ENCODE peak calls at places on chromosomes 13 and 19, in six cellular contexts. D, X, M, Z, W and B are unnamed samples.

GRCh38 chr19:38290631-38291147 is 13.4 kb upstream of the C19orf33 start:
- DNase-seq in X (peak; percentile 95), D (no peak), M (no peak), Z (no peak), W (peak; percentile 89), B (peak; percentile 85)

GRCh38 chr19:2235396-2236284 is 489 bp downstream of the PLEKHJ1 start:
- DNase-seq in X (peak; percentile 79), W (no peak), Z (no peak), M (no peak), D (no peak), B (no peak)

GRCh38 chr13:98984983-98985382 is 7.1 kb upstream of the DOCK9 start:
- DNase-seq in D (no peak), W (no peak), M (no peak), X (no peak), Z (no peak), B (no peak)

GRCh38 chr19:7554990-7555864 is 19.7 kb downstream of the PNPLA6 start:
- DNase-seq in D (no peak), X (no peak), W (no peak), M (no peak), Z (no peak), B (no peak)

GRCh38 chr13:90201676-90202425 is 1145.6 kb upstream of the MIR17HG start:
- DNase-seq in D (no peak), Z (no peak), W (no peak), M (no peak), X (no peak), B (no peak)

GRCh38 chr19:21848706-21849105 is 12.7 kb upstream of the ZNF43 start:
- DNase-seq in D (no peak), W (no peak), X (no peak), M (no peak), Z (no peak), B (no peak)

GRCh38 chr19:30173593-30174356 is 198.4 kb upstream of the ZNF536 start:
- DNase-seq in X (no peak), D (no peak), W (no peak), Z (no peak), M (no peak), B (no peak)

GRCh38 chr19:42397315-42398166 is 7.4 kb upstream of the CNFN start:
- DNase-seq in W (no peak), Z (no peak), X (no peak), M (no peak), D (no peak), B (peak; percentile 68)

GRCh38 chr19:39946532-39946931 is 12.1 kb upstream of the FCGBP start:
- DNase-seq in M (no peak), D (no peak), W (no peak), X (peak; percentile 25), Z (no peak), B (no peak)

GRCh38 chr13:106630162-106630561 is 62.2 kb upstream of the ARGLU1 start:
- DNase-seq in W (no peak), D (no peak), M (no peak), X (no peak), Z (no peak), B (no peak)

GRCh38 chr19:1811472-1811894 is 593 bp downstream of the ATP8B3 start:
- DNase-seq in X (peak; percentile 83), M (peak; percentile 19), W (peak; percentile 92), D (peak; percentile 25), Z (peak; percentile 90), B (peak; percentile 99)

GRCh38 chr19:13850910-13851753 is 25.8 kb upstream of the NANOS3 start:
- DNase-seq in Z (peak; percentile 89), X (peak; percentile 83), D (peak; percentile 80), M (peak; percentile 85), W (peak; percentile 91), B (peak; percentile 86)

GRCh38 chr13:75489502-75490263 is 7.7 kb upstream of the TBC1D4 start:
- DNase-seq in X (peak; percentile 35), D (no peak), M (no peak), Z (no peak), W (no peak), B (no peak)

GRCh38 chr19:34317311-34317927 is 47.6 kb upstream of the GPI start:
- DNase-seq in D (no peak), W (no peak), M (peak; percentile 31), X (no peak), Z (no peak), B (no peak)

GRCh38 chr19:48645652-48646191 is at the start of gene CA11:
- DNase-seq in X (no peak), Z (no peak), D (peak; percentile 32), M (no peak), W (no peak), B (no peak)

GRCh38 chr13:21970172-21970571 is 299.3 kb downstream of the FGF9 start:
- DNase-seq in X (no peak), Z (no peak), D (no peak), W (no peak), M (no peak), B (no peak)

GRCh38 chr13:99162543-99162942 is 38.1 kb upstream of the UBAC2 start:
- DNase-seq in M (no peak), D (no peak), W (no peak), X (no peak), Z (no peak), B (no peak)

GRCh38 chr13:108595416-108596257 is 33.8 kb upstream of the MYO16 start:
- DNase-seq in M (no peak), X (no peak), Z (no peak), W (no peak), D (no peak), B (no peak)

GRCh38 chr19:37695144-37695899 is 24.2 kb downstream of the ZNF607 start:
- DNase-seq in M (no peak), D (no peak), Z (no peak), W (no peak), X (no peak), B (no peak)

GRCh38 chr19:48648134-48648533 is 2.1 kb upstream of the CA11 start:
- DNase-seq in Z (no peak), X (no peak), W (no peak), D (no peak), M (no peak), B (no peak)

GRCh38 chr19:39030854-39031367 is 1.4 kb downstream of the FBXO27 start:
- DNase-seq in W (no peak), M (no peak), X (no peak), Z (no peak), D (no peak), B (no peak)

GRCh38 chr13:41299316-41300094 is 11.6 kb upstream of the NAA16 start:
- DNase-seq in M (no peak), D (no peak), W (no peak), Z (no peak), X (no peak), B (no peak)

GRCh38 chr19:58352760-58353671 is at the start of gene A1BG:
- DNase-seq in D (no peak), W (no peak), X (no peak), M (no peak), Z (no peak), B (no peak)

GRCh38 chr19:34224996-34225658 is 29.2 kb upstream of the GARRE1 start:
- DNase-seq in Z (no peak), M (no peak), D (no peak), W (no peak), X (no peak), B (no peak)

GRCh38 chr19:4647676-4648644 is 8.6 kb downstream of the TNFAIP8L1 start:
- DNase-seq in X (no peak), W (no peak), D (peak; percentile 41), M (peak; percentile 38), Z (no peak), B (no peak)

GRCh38 chr19:37932985-37933953 is 26.3 kb downstream of the SIPA1L3 start:
- DNase-seq in X (peak; percentile 60), M (no peak), D (no peak), Z (no peak), W (no peak), B (peak; percentile 88)

GRCh38 chr13:30020726-30021312 is 170.4 kb upstream of the UBL3 start:
- DNase-seq in D (no peak), Z (no peak), X (no peak), M (no peak), W (no peak), B (peak; percentile 16)

GRCh38 chr13:40371531-40372125 is 294.8 kb downstream of the FOXO1 start:
- DNase-seq in M (no peak), Z (no peak), X (no peak), D (no peak), W (no peak), B (no peak)

GRCh38 chr19:56637976-56638555 is 4.9 kb upstream of the SMIM17 start:
- DNase-seq in W (peak; percentile 76), M (no peak), D (peak; percentile 30), X (peak; percentile 28), Z (no peak), B (peak; percentile 70)

GRCh38 chr13:47611664-47612288 is 389.3 kb downstream of the SUCLA2 start:
- DNase-seq in W (no peak), D (no peak), Z (no peak), X (no peak), M (no peak), B (no peak)

GRCh38 chr19:53879145-53880037 is 2.6 kb upstream of the PRKCG start:
- DNase-seq in M (peak; percentile 72), X (peak; percentile 90), Z (no peak), D (peak; percentile 88), W (peak; percentile 87), B (peak; percentile 95)

GRCh38 chr13:27953671-27954405 is 15.3 kb downstream of the CDX2 start:
- DNase-seq in Z (peak; percentile 54), X (peak; percentile 88), D (peak; percentile 48), W (no peak), M (no peak), B (peak; percentile 25)
- TF ChIP-seq POLR2A in Z (no peak), X (no peak), D (no peak), W (no peak), M (no peak), B (no peak)

GRCh38 chr13:27476943-27477681 is 26.7 kb upstream of the MTIF3 start:
- DNase-seq in M (no peak), Z (no peak), D (no peak), W (peak; percentile 59), X (peak; percentile 76), B (no peak)
- TF ChIP-seq POLR2A in M (no peak), Z (no peak), D (no peak), W (no peak), X (no peak), B (no peak)

DNA sequence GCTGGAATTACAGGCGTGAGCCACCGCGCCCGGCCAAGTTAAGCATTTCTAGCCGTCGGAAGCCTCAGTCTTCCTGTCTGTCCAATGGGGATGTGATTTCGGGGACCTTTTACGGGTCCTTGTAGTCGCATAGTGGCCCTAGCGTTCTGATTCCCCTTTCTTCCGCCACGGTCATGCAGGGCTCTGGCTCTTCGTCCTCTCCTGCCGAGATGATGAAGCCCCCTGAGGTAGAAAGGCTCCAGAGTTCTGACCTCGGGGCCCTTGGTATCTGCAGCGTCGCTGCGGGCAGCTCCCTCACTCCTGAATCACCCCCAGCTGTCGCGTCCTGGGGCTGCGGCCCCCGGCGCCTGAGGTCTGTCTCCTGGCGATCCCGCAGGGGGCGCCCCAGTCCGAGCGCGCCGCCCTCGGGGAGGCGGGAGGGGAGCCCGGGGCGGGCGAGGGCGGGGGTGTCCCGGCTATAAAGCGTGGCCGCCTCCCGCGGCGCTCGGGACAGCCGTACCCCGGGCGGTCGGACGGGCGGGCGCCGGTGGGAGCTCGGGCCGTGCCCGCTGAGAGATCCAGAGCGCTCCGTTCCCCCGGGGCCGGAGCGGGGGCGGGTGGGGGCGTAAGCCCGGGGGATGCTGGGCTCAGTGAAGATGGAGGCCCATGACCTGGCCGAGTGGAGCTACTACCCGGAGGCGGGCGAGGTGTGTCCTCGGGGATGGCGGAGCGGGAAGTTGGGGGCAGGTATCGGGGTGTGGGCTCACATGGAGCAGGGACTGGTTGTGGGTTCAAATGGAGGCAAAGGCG is at the start of gene FOXA3:
- DNase-seq in Z (no peak), W (no peak), D (no peak), M (no peak), X (peak; percentile 81), B (peak; percentile 53)
- TF ChIP-seq POLR2A in Z (no peak), W (no peak), D (no peak), M (no peak), X (no peak), B (no peak)

GRCh38 chr13:33846306-33847062 is 28.5 kb downstream of the RFC3 start:
- DNase-seq in W (no peak), D (no peak), M (no peak), Z (no peak), X (no peak), B (no peak)
- TF ChIP-seq POLR2A in W (no peak), D (no peak), M (no peak), Z (no peak), X (no peak), B (no peak)